ENCODE peak calls at places on chromosomes 6 and 20, in nine cellular contexts. One of them, this sample, is unnamed.

GRCh38 chr20:53527196-53527595 is 66.4 kb downstream of the ZNF217 start:
- DNase-seq in RCC 7860: no peak
- DNase-seq in NCI-H1105: no peak
- DNase-seq in NCI-H1417: no peak
- DNase-seq in DMS79: no peak
- DNase-seq in substantia nigra: no peak
- DNase-seq in GDM1: no peak
- DNase-seq in NCI-H1092 treated with DMSO at 0.1 percent for 48 hours: no peak
- DNase-seq in A172: no peak
- DNase-seq in this sample: no peak

GRCh38 chr6:40912158-40912946 is 126.7 kb downstream of the UNC5CL start:
- DNase-seq in DMS79: peak; percentile 84
- DNase-seq in GDM1: peak; percentile 6
- DNase-seq in NCI-H1417: peak; percentile 59
- DNase-seq in substantia nigra: no peak
- DNase-seq in RCC 7860: peak; percentile 7
- DNase-seq in NCI-H1105: peak; percentile 81
- DNase-seq in NCI-H1092 treated with DMSO at 0.1 percent for 48 hours: peak; percentile 60
- DNase-seq in A172: no peak
- DNase-seq in this sample: peak; percentile 13

GRCh38 chr20:44768256-44768655 is 22.6 kb downstream of the KCNK15 start:
- DNase-seq in NCI-H1092 treated with DMSO at 0.1 percent for 48 hours: no peak
- DNase-seq in GDM1: no peak
- DNase-seq in NCI-H1105: no peak
- DNase-seq in DMS79: no peak
- DNase-seq in substantia nigra: no peak
- DNase-seq in NCI-H1417: no peak
- DNase-seq in A172: no peak
- DNase-seq in RCC 7860: no peak
- DNase-seq in this sample: no peak

GRCh38 chr6:139693735-139694134 is 319.3 kb upstream of the CITED2 start:
- DNase-seq in substantia nigra: no peak
- DNase-seq in NCI-H1105: peak; percentile 13
- DNase-seq in GDM1: no peak
- DNase-seq in DMS79: no peak
- DNase-seq in RCC 7860: no peak
- DNase-seq in NCI-H1092 treated with DMSO at 0.1 percent for 48 hours: no peak
- DNase-seq in NCI-H1417: no peak
- DNase-seq in A172: no peak
- DNase-seq in this sample: no peak

GRCh38 chr20:51420111-51420510 is 122.4 kb downstream of the NFATC2 start:
- DNase-seq in GDM1: no peak
- DNase-seq in DMS79: no peak
- DNase-seq in NCI-H1092 treated with DMSO at 0.1 percent for 48 hours: no peak
- DNase-seq in substantia nigra: no peak
- DNase-seq in NCI-H1417: no peak
- DNase-seq in A172: no peak
- DNase-seq in RCC 7860: no peak
- DNase-seq in NCI-H1105: no peak
- DNase-seq in this sample: no peak

GRCh38 chr20:50245561-50246366 is 55.1 kb downstream of the CEBPB start:
- DNase-seq in RCC 7860: peak; percentile 65
- DNase-seq in substantia nigra: no peak
- DNase-seq in NCI-H1092 treated with DMSO at 0.1 percent for 48 hours: no peak
- DNase-seq in DMS79: no peak
- DNase-seq in GDM1: peak; percentile 37
- DNase-seq in NCI-H1105: no peak
- DNase-seq in NCI-H1417: no peak
- DNase-seq in A172: peak; percentile 78
- DNase-seq in this sample: no peak

GRCh38 chr20:4947817-4948559 is 53.3 kb downstream of the SLC23A2 start:
- DNase-seq in NCI-H1417: no peak
- DNase-seq in GDM1: no peak
- DNase-seq in A172: no peak
- DNase-seq in DMS79: no peak
- DNase-seq in RCC 7860: no peak
- DNase-seq in NCI-H1092 treated with DMSO at 0.1 percent for 48 hours: no peak
- DNase-seq in substantia nigra: no peak
- DNase-seq in NCI-H1105: no peak
- DNase-seq in this sample: no peak

GRCh38 chr20:18543216-18543615 is 24.0 kb upstream of the SMIM26 start:
- DNase-seq in RCC 7860: peak; percentile 13
- DNase-seq in NCI-H1092 treated with DMSO at 0.1 percent for 48 hours: no peak
- DNase-seq in A172: no peak
- DNase-seq in DMS79: no peak
- DNase-seq in NCI-H1105: no peak
- DNase-seq in NCI-H1417: no peak
- DNase-seq in GDM1: no peak
- DNase-seq in substantia nigra: no peak
- DNase-seq in this sample: no peak

GRCh38 chr6:37487891-37488290 is 11.8 kb downstream of the CCDC167 start:
- DNase-seq in NCI-H1417: no peak
- DNase-seq in A172: no peak
- DNase-seq in NCI-H1092 treated with DMSO at 0.1 percent for 48 hours: peak; percentile 19
- DNase-seq in RCC 7860: no peak
- DNase-seq in NCI-H1105: no peak
- DNase-seq in substantia nigra: no peak
- DNase-seq in GDM1: no peak
- DNase-seq in DMS79: peak; percentile 68
- DNase-seq in this sample: no peak

GRCh38 chr6:41586564-41586963 is 40.4 kb downstream of the FOXP4 start:
- DNase-seq in substantia nigra: no peak
- DNase-seq in A172: no peak
- DNase-seq in NCI-H1092 treated with DMSO at 0.1 percent for 48 hours: no peak
- DNase-seq in DMS79: no peak
- DNase-seq in NCI-H1105: no peak
- DNase-seq in NCI-H1417: peak; percentile 84
- DNase-seq in RCC 7860: no peak
- DNase-seq in GDM1: no peak
- DNase-seq in this sample: peak; percentile 22

GRCh38 chr6:16802071-16802470 is 40.8 kb upstream of the ATXN1 start:
- DNase-seq in DMS79: no peak
- DNase-seq in GDM1: no peak
- DNase-seq in substantia nigra: no peak
- DNase-seq in A172: no peak
- DNase-seq in NCI-H1417: no peak
- DNase-seq in NCI-H1092 treated with DMSO at 0.1 percent for 48 hours: no peak
- DNase-seq in NCI-H1105: no peak
- DNase-seq in RCC 7860: no peak
- DNase-seq in this sample: no peak

GRCh38 chr6:77106992-77107391 is 356.3 kb downstream of the HTR1B start:
- DNase-seq in RCC 7860: no peak
- DNase-seq in GDM1: no peak
- DNase-seq in NCI-H1105: no peak
- DNase-seq in A172: peak; percentile 4
- DNase-seq in DMS79: no peak
- DNase-seq in NCI-H1092 treated with DMSO at 0.1 percent for 48 hours: no peak
- DNase-seq in NCI-H1417: no peak
- DNase-seq in substantia nigra: no peak
- DNase-seq in this sample: no peak

GRCh38 chr6:165819394-165819793 is 156.4 kb upstream of the PDE10A start:
- DNase-seq in NCI-H1417: no peak
- DNase-seq in DMS79: no peak
- DNase-seq in NCI-H1092 treated with DMSO at 0.1 percent for 48 hours: no peak
- DNase-seq in A172: no peak
- DNase-seq in GDM1: no peak
- DNase-seq in substantia nigra: no peak
- DNase-seq in NCI-H1105: no peak
- DNase-seq in RCC 7860: no peak
- DNase-seq in this sample: no peak

GRCh38 chr6:48074368-48074767 is 36.6 kb downstream of the PTCHD4 start:
- DNase-seq in DMS79: no peak
- DNase-seq in substantia nigra: no peak
- DNase-seq in RCC 7860: no peak
- DNase-seq in NCI-H1092 treated with DMSO at 0.1 percent for 48 hours: no peak
- DNase-seq in NCI-H1105: no peak
- DNase-seq in GDM1: no peak
- DNase-seq in A172: no peak
- DNase-seq in NCI-H1417: no peak
- DNase-seq in this sample: no peak

GRCh38 chr6:160055813-160056212 is 65.8 kb upstream of the SLC22A1 start:
- DNase-seq in DMS79: no peak
- DNase-seq in NCI-H1105: no peak
- DNase-seq in NCI-H1417: no peak
- DNase-seq in NCI-H1092 treated with DMSO at 0.1 percent for 48 hours: no peak
- DNase-seq in RCC 7860: no peak
- DNase-seq in GDM1: no peak
- DNase-seq in A172: no peak
- DNase-seq in substantia nigra: no peak
- DNase-seq in this sample: no peak

GRCh38 chr20:57040924-57041323 is 225.5 kb downstream of the BMP7 start:
- DNase-seq in GDM1: no peak
- DNase-seq in A172: peak; percentile 68
- DNase-seq in substantia nigra: no peak
- DNase-seq in RCC 7860: peak; percentile 17
- DNase-seq in NCI-H1092 treated with DMSO at 0.1 percent for 48 hours: no peak
- DNase-seq in NCI-H1105: no peak
- DNase-seq in NCI-H1417: no peak
- DNase-seq in DMS79: no peak
- DNase-seq in this sample: no peak

GRCh38 chr6:163872335-163872734 is 457.8 kb downstream of the QKI start:
- DNase-seq in GDM1: no peak
- DNase-seq in NCI-H1417: no peak
- DNase-seq in substantia nigra: no peak
- DNase-seq in NCI-H1105: no peak
- DNase-seq in NCI-H1092 treated with DMSO at 0.1 percent for 48 hours: no peak
- DNase-seq in RCC 7860: no peak
- DNase-seq in A172: peak; percentile 4
- DNase-seq in DMS79: no peak
- DNase-seq in this sample: no peak

GRCh38 chr6:80725156-80725930 is 618.9 kb downstream of the BCKDHB start:
- DNase-seq in RCC 7860: no peak
- DNase-seq in DMS79: no peak
- DNase-seq in NCI-H1092 treated with DMSO at 0.1 percent for 48 hours: no peak
- DNase-seq in NCI-H1105: no peak
- DNase-seq in A172: no peak
- DNase-seq in GDM1: no peak
- DNase-seq in NCI-H1417: no peak
- DNase-seq in substantia nigra: no peak
- DNase-seq in this sample: no peak

GRCh38 chr6:153727910-153728309 is 311.1 kb upstream of the OPRM1 start:
- DNase-seq in A172: peak; percentile 2
- DNase-seq in NCI-H1417: peak; percentile 13
- DNase-seq in NCI-H1105: no peak
- DNase-seq in NCI-H1092 treated with DMSO at 0.1 percent for 48 hours: no peak
- DNase-seq in RCC 7860: no peak
- DNase-seq in substantia nigra: no peak
- DNase-seq in GDM1: no peak
- DNase-seq in DMS79: no peak
- DNase-seq in this sample: no peak

GRCh38 chr6:169723200-169723909 is 945 bp downstream of the PHF10 start:
- DNase-seq in substantia nigra: no peak
- DNase-seq in NCI-H1417: peak; percentile 73
- DNase-seq in GDM1: peak; percentile 39
- DNase-seq in RCC 7860: no peak
- DNase-seq in NCI-H1105: peak; percentile 67
- DNase-seq in NCI-H1092 treated with DMSO at 0.1 percent for 48 hours: peak; percentile 56
- DNase-seq in A172: peak; percentile 25
- DNase-seq in DMS79: peak; percentile 5
- DNase-seq in this sample: no peak

This sample was measured in amygdala.